ENCODE peak calls at places on chromosomes 12 and 14, in four cellular contexts. W is IMR-90, M is H1, D is mesendoderm. Y is an unnamed sample.

GRCh38 chr14:96723946-96724345 is 73.2 kb upstream of the VRK1 start:
- DNase-seq in M (no peak), D (no peak), W (no peak), Y (no peak)

GRCh38 chr12:31567029-31567428 is 23.9 kb downstream of the DENND5B start:
- DNase-seq in M (no peak), W (no peak), D (no peak), Y (no peak)

GRCh38 chr14:91352101-91352500 is 65.5 kb downstream of the CCDC88C start:
- DNase-seq in M (no peak), D (no peak), W (no peak), Y (no peak)

GRCh38 chr12:4118017-4118510 is 155.5 kb upstream of the CCND2 start:
- DNase-seq in M (peak), W (peak), D (no peak), Y (no peak)

GRCh38 chr12:94941440-94941862 is 62.0 kb downstream of the NDUFA12 start:
- DNase-seq in M (no peak), D (no peak), W (peak), Y (no peak)

GRCh38 chr14:58078068-58078467 is 73.9 kb downstream of the ARMH4 start:
- DNase-seq in W (peak), M (no peak), D (peak), Y (no peak)

GRCh38 chr12:34605955-34606748 is 583.9 kb downstream of the ALG10 start:
- DNase-seq in M (no peak), W (no peak), D (no peak), Y (no peak)

GRCh38 chr12:12443482-12443881 is 86.6 kb downstream of the BORCS5 start:
- DNase-seq in W (no peak), M (no peak), D (no peak), Y (no peak)

GRCh38 chr14:54040851-54041250 is 84.2 kb upstream of the BMP4 start:
- DNase-seq in D (no peak), M (no peak), W (peak), Y (no peak)

GRCh38 chr12:2751230-2751629 is 43.5 kb upstream of the FKBP4 start:
- DNase-seq in M (no peak), W (no peak), D (no peak), Y (no peak)

GRCh38 chr14:38583471-38583870 is 327.6 kb upstream of the CLEC14A start:
- DNase-seq in W (no peak), D (no peak), M (no peak), Y (no peak)

GRCh38 chr14:100375273-100375962 is 52.3 kb downstream of the SLC25A47 start:
- DNase-seq in W (peak), M (no peak), D (peak), Y (no peak)

GRCh38 chr14:24145700-24146621 is at the start of gene PSME2:
- DNase-seq in D (no peak), W (peak), M (no peak), Y (no peak)

GRCh38 chr12:24903305-24904088 is 45.4 kb downstream of the BCAT1 start:
- DNase-seq in D (no peak), M (no peak), W (no peak), Y (no peak)

GRCh38 chr12:121711925-121712461 is 559 bp upstream of the TMEM120B start:
- DNase-seq in M (no peak), W (no peak), D (peak), Y (no peak)

GRCh38 chr12:10967409-10967808 is 19.3 kb downstream of the TAS2R50 start:
- DNase-seq in D (no peak), W (peak), M (no peak), Y (no peak)

GRCh38 chr12:82805812-82806497 is 119.2 kb downstream of the TMTC2 start:
- DNase-seq in D (no peak), W (peak), M (no peak), Y (no peak)

DNA sequence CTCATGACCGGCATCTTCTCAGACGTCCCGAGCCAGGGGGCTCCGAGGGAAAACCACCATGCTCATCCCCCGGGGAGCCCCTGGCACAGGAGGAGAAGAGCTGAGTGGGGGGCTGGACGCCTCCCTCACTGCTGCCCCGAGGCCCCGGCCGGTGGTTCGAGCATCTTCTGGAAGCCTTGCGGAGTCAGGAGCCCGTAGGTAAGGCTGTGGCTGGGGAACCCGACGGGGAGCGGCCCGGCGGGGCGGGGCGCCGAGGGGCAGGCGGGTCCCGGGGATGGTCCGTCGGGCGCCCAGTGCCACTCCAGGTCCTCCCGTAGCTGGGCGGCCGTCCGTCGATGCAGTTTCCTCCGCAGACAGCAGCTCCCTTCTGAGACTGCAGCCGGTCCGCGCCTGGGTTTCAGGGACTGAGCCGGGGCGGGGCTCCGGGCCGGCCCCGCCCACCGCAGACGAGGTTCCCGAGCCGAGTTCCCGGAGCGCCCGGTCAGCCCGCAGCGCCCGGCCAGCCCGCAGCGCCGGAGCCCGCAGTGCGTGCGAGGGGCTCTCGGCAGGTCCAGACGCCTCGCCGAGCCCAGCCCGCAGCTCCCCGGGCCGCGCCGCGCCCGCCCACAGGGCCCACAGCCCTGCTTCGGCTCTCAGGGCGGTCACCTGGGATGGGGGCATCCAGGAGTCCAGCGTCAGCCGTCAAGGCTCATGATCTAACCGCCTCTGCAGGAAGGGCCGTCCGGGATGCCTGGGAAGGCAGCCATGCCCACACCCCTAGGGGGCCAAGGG is at the start of gene PGF:
- DNase-seq in M (peak), D (peak), W (no peak), Y (peak)
- H2AK5ac ChIP-seq in M (no peak), D (no peak), W (peak), Y (peak)

GRCh38 chr14:81066672-81067071 is 111.3 kb downstream of the TSHR start:
- DNase-seq in D (no peak), W (no peak), M (no peak), Y (no peak)

GRCh38 chr14:81067156-81067555 is 111.7 kb downstream of the TSHR start:
- DNase-seq in W (no peak), D (no peak), M (no peak), Y (no peak)

GRCh38 chr14:81062816-81063215 is 107.4 kb downstream of the TSHR start:
- DNase-seq in D (peak), W (peak), M (peak), Y (no peak)

DNA sequence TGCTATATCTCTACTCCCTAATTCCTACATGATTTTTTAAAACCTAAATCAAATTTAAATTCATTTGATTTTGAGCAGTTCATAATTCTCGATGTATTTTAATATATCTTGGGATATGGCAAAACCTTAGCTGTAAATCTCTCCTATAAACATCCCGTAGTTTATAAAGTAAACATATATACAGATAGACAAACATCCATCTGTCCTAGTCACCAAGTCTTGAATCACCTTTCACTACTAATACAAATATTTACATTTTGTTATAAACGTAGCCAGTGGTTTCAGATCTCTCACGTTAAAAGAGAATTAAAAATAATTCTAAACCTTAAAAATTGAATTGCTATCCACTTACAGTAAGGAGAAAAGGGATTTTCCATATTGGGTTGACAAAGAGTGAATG is 107.0 kb downstream of the TSHR start:
- DNase-seq in D (no peak), W (no peak), M (no peak), Y (no peak)
- H3K4me3 ChIP-seq in D (no peak), W (no peak), M (no peak), Y (no peak)

GRCh38 chr14:104357689-104358527 is 219.5 kb downstream of the KIF26A start:
- DNase-seq in D (no peak), W (no peak), M (no peak), Y (no peak)
- H2AK5ac ChIP-seq in D (no peak), W (no peak), M (no peak), Y (peak)

GRCh38 chr12:48814313-48815280 is 3.7 kb upstream of the CACNB3 start:
- DNase-seq in W (peak), D (peak), M (peak), Y (peak)

GRCh38 chr12:48817957-48818830 is at the start of gene CACNB3:
- DNase-seq in M (peak), D (peak), W (peak), Y (peak)

GRCh38 chr12:48815281-48816110 is 2.8 kb upstream of the CACNB3 start:
- DNase-seq in M (peak), D (peak), W (peak), Y (peak)

GRCh38 chr12:48813464-48814312 is 4.6 kb upstream of the CACNB3 start:
- DNase-seq in D (peak), M (peak), W (peak), Y (no peak)

DNA sequence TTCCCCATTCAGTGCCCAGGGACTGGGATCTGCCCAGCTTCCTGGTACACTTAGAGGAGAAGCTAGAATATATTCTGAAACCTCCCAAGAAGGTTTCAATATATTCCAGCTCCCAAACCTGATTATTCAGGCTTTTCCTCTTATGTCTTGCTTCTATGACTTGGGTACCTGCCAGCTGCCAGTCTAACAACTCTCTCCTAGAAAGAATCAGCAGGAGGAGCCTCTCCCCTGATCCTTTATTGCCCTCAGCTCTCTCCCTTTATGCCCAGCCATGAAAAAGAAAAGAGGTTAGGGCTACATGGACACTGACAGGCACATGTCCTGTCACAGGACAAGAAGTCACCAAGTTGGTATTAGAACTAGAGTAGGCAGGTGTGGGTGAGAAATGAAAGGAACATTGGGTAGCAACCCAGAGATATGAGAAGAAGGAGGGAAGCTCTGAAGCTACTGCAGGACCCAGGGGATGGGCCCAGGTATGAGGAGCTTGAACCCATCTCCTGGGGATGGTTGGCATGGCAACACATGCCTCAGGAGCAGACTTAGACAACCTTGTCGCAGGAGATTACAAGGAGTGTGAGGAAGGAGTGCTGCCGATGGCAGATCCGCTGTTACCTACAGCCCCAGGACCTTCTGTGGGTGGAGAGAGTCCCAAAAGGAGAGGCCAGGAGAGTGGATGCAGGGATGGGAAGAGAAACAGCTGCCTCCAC is 2.0 kb upstream of the CACNB3 start:
- DNase-seq in D (no peak), W (no peak), M (no peak), Y (no peak)
- H3K4me3 ChIP-seq in D (no peak), W (peak), M (peak), Y (no peak)

GRCh38 chr12:6279256-6279628 is 31.2 kb upstream of the PLEKHG6 start:
- DNase-seq in M (no peak), D (no peak), W (no peak), Y (no peak)

GRCh38 chr12:6279631-6280030 is 30.9 kb upstream of the PLEKHG6 start:
- DNase-seq in W (no peak), M (no peak), D (no peak), Y (no peak)

GRCh38 chr12:6277982-6278438 is 32.5 kb upstream of the PLEKHG6 start:
- DNase-seq in D (peak), M (no peak), W (no peak), Y (no peak)

GRCh38 chr12:6280053-6280469 is 30.4 kb upstream of the PLEKHG6 start:
- DNase-seq in M (no peak), D (peak), W (peak), Y (no peak)

GRCh38 chr12:6278439-6279255 is 31.8 kb upstream of the PLEKHG6 start:
- DNase-seq in M (peak), D (peak), W (peak), Y (peak)
- H2AK5ac ChIP-seq in M (no peak), D (no peak), W (peak), Y (no peak)

GRCh38 chr14:32603992-32604391 is 274.9 kb downstream of the AKAP6 start:
- DNase-seq in W (no peak), M (no peak), D (no peak), Y (no peak)

GRCh38 chr14:32606297-32606696 is 277.2 kb downstream of the AKAP6 start:
- DNase-seq in D (no peak), W (no peak), M (no peak), Y (no peak)

GRCh38 chr14:32601908-32602307 is 272.8 kb downstream of the AKAP6 start:
- DNase-seq in W (no peak), M (no peak), D (no peak), Y (no peak)

GRCh38 chr14:32607399-32607798 is 278.3 kb downstream of the AKAP6 start:
- DNase-seq in W (no peak), D (no peak), M (no peak), Y (no peak)

DNA sequence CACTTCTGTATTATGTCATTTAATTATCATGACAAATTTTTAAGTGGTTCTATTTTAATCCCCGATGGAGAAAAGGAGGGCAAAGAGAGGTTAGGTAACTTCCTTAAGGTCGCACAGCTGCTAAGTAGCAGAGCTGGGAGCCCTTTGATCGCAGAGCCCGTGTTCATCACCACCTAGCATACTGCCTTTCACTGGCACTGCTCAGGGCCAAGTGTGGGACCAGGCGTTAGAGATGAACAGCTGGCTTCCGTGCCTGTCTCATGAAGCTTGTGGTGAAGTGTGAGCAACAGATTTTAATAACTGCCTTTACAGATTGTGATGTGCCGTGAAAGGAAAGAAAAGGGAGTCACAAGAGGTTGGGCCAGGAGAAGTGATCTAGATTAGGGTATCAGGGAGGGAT is 273.6 kb downstream of the AKAP6 start:
- DNase-seq in W (no peak), D (no peak), M (no peak), Y (no peak)
- H3K4me3 ChIP-seq in W (no peak), D (no peak), M (no peak), Y (no peak)

GRCh38 chr14:88821888-88822287 is 2.6 kb upstream of the TTC8 start:
- DNase-seq in M (no peak), D (no peak), W (no peak), Y (no peak)

GRCh38 chr14:88824314-88825077 is at the start of gene TTC8:
- DNase-seq in D (peak), W (peak), M (peak), Y (peak)

GRCh38 chr14:88825078-88825458 is 617 bp downstream of the TTC8 start:
- DNase-seq in M (no peak), D (no peak), W (peak), Y (no peak)

GRCh38 chr14:88825503-88825902 is 1.1 kb downstream of the TTC8 start:
- DNase-seq in D (no peak), M (no peak), W (no peak), Y (no peak)

GRCh38 chr14:88823968-88824313 is 510 bp upstream of the TTC8 start:
- DNase-seq in M (no peak), D (no peak), W (no peak), Y (no peak)
- H2AK5ac ChIP-seq in M (no peak), D (no peak), W (no peak), Y (no peak)

GRCh38 chr14:65206078-65206447 is 103.7 kb upstream of the MAX start:
- DNase-seq in W (no peak), D (no peak), M (no peak), Y (no peak)
- H3K4me3 ChIP-seq in W (no peak), D (no peak), M (no peak), Y (no peak)

GRCh38 chr12:54329756-54330155 is 4.8 kb downstream of the COPZ1 start:
- DNase-seq in W (no peak), M (no peak), D (no peak), Y (no peak)
- H2AK5ac ChIP-seq in W (no peak), M (no peak), D (no peak), Y (no peak)